ENCODE peak calls at places on chromosome 13, in five cellular contexts. U is upper lobe of left lung, W is breast epithelium, E is stomach, N is GM12878. X is an unnamed sample.
A peak's percentile ranks its signal among the peaks of the same experiment; 100 is the strongest.

GRCh38 chr13:19978830-19979437 is 20.4 kb downstream of the ZMYM2 start:
- DNase-seq in N (no peak), U (no peak), W (no peak), E (no peak), X (no peak)

GRCh38 chr13:82364525-82364924 is 1517.7 kb downstream of the SLITRK1 start:
- DNase-seq in U (no peak), E (no peak), N (no peak), W (no peak), X (no peak)

GRCh38 chr13:21060827-21061076 is 634 bp downstream of the LATS2 start:
- DNase-seq in E (peak; percentile 29), U (peak; percentile 93), W (no peak), N (no peak), X (no peak)

GRCh38 chr13:44307255-44307654 is 66.4 kb upstream of the SERP2 start:
- DNase-seq in N (no peak), W (no peak), E (no peak), U (no peak), X (no peak)

GRCh38 chr13:97298816-97299215 is 76.7 kb downstream of the MBNL2 start:
- DNase-seq in E (no peak), W (no peak), N (no peak), U (no peak), X (no peak)

GRCh38 chr13:109665781-109666249 is 120.6 kb downstream of the IRS2 start:
- DNase-seq in N (no peak), U (no peak), W (no peak), E (no peak), X (no peak)

GRCh38 chr13:97301382-97302095 is 79.4 kb downstream of the MBNL2 start:
- DNase-seq in U (no peak), W (no peak), E (no peak), N (no peak), X (no peak)

GRCh38 chr13:30292325-30292724 is 15.0 kb downstream of the KATNAL1 start:
- DNase-seq in W (no peak), U (no peak), N (no peak), E (no peak), X (no peak)

DNA sequence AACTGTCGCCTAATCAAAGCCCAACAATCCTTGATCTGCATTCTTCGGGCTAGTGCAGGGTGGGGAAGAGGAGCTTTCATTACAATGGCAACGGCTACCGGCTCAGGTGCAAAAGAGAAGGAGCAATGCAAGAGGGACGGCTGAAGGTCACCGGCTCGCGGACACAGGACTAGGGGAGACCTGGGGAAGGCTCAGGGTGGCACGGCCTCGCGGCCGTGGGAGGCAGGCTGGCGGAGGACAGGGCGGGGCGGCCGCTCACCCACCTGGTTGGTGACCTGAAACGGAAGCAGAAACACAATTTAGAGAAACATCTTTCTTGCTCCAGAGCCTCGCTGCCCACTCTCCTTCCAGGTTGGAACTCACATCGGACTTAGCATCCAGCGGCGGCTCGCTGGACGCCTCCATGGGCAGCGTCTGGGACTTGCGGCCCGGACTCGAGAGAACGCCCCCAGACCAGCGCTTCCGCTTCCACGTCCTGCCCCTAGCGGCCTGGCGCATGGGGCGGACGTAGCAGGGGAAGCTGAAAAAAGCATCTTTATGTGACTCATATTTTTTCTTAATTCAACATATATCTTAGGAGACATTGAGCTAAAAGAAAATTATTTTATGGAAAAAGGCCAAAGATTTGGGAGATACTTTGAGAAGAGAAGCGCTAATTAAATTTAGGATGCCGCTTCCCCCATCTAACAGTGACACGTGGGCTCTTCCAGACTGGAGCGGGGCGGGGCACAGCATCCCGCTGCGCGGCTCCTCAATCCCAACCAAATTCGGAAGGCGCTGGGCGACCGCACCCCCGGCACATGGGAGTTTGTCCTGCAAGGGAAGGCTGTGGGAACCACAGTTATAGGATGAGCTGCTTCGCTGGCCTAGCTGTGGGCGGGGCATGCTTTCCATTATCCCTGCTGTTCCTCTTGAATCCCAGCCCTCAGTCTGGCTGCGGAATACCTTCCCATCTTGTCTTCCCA is at the start of gene COMMD6:
- DNase-seq in N (peak; percentile 42), E (peak; percentile 73), W (peak; percentile 70), U (peak; percentile 92), X (no peak)
- TF ChIP-seq POLR2AphosphoS5 in N (peak; percentile 95), E (peak; percentile 81), W (peak; percentile 73), U (peak; percentile 64), X (peak; percentile 83)

GRCh38 chr13:74825170-74825948 is 656.6 kb downstream of the TBC1D4 start:
- DNase-seq in W (no peak), N (no peak), E (no peak), U (no peak), X (no peak)

GRCh38 chr13:74820809-74821208 is 661.2 kb downstream of the TBC1D4 start:
- DNase-seq in N (no peak), U (no peak), E (no peak), W (no peak), X (no peak)

GRCh38 chr13:74825949-74826246 is 656.1 kb downstream of the TBC1D4 start:
- DNase-seq in U (no peak), N (no peak), W (no peak), E (no peak), X (no peak)
- TF ChIP-seq CTCF in U (no peak), N (no peak), W (no peak), E (no peak), X (no peak)

GRCh38 chr13:70380809-70381208 is 272.6 kb upstream of the KLHL1 start:
- DNase-seq in E (no peak), W (no peak), U (no peak), N (no peak), X (no peak)
- TF ChIP-seq POLR2AphosphoS5 in E (no peak), W (no peak), U (no peak), N (no peak), X (no peak)

GRCh38 chr13:77262198-77262597 is 64.7 kb downstream of the MYCBP2 start:
- DNase-seq in U (no peak), E (no peak), W (no peak), N (no peak), X (no peak)
- TF ChIP-seq CTCF in U (no peak), E (no peak), W (no peak), N (no peak), X (no peak)

DNA sequence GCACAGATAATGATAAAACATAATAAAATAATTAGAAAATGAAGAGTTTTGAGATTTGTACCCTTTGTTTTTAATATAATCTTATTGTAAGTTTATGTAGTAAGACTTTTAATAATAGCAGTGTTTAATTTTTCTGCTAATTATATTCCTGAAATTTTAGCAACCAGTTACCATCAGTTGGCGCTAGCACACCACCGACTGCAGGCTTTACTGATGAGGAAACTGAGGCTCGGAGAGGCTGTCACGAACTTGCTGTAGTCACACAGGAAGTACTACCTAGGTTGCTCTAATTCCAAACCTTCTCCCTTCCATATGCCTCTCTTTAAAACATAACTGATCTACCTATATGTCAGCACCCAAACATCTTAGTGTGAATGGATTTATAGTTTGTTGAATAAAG is 1.0 kb upstream of the RFXAP start:
- DNase-seq in N (no peak), U (no peak), W (no peak), E (no peak), X (no peak)
- TF ChIP-seq POLR2AphosphoS5 in N (no peak), U (no peak), W (no peak), E (no peak), X (no peak)

DNA sequence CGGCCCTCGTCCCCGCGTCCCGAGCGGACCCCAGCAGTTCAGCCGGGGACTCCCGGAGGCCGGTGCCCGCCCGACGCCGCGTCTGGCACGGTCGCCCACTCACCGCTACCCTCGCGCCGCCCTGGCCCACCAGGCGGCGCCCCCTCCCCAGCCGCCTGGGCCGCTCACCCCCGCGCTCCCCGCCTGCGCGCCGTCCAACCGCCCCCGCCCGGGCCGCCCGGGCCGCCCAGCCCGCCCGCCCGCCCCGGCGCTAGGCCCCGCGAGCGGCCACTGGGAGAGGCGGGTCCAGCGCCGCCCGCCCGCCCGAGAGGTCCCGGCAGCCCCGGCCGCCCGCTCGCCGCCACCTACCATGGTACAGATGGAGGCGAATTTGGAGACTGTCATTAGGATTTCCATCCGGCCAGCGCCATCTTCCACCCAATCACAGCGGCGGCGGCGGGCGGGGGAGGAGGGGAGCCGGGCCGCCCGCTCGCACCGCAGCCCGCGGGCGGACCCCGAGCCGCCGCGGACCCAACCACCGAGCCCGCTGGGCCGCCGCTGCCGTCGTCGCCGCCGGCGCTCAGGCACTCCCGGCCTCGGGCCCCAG is at the start of gene USP12:
- DNase-seq in W (peak; percentile 53), N (no peak), E (no peak), U (no peak), X (no peak)
- TF ChIP-seq CTCF in W (no peak), N (no peak), E (no peak), U (peak; percentile 47), X (no peak)

DNA sequence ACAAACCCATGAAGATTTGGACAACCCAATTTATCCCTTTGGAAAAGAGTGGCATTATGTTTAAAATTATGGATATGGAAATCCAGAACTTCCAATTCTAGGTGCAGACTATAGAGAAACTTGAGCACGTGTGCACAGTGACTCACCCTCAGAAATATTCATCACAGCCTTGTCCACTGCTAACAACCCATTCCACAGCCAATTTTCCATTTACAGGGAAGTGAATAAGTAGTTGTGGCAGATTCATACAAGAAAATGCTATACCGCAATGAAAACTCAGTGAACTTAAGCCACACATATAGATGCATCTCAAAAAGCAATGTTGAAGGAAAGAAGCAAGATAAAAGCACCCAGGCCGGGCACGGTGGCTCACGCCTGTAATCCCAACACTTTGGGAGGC is 133.3 kb downstream of the USP12 start:
- DNase-seq in E (no peak), N (no peak), W (no peak), U (no peak), X (no peak)
- TF ChIP-seq POLR2AphosphoS5 in E (no peak), N (no peak), W (no peak), U (no peak), X (no peak)